ENCODE peak calls at places on chromosomes 2 and 18, in seven cellular contexts. R, A, Z, S, T, F and G are unnamed samples.

GRCh38 chr2:102139851-102140250 is 2.7 kb upstream of the IL1R1 start:
- DNase-seq in S (no peak), R (no peak), Z (no peak), F (no peak), T (no peak), A (no peak), G (no peak)

GRCh38 chr2:19189391-19189790 is 169.0 kb downstream of the OSR1 start:
- DNase-seq in S (no peak), A (no peak), F (no peak), R (no peak), T (no peak), Z (no peak), G (no peak)

GRCh38 chr2:57333221-57333620 is 713.4 kb upstream of the VRK2 start:
- DNase-seq in S (no peak), T (no peak), F (no peak), R (no peak), A (no peak), Z (no peak), G (no peak)

GRCh38 chr2:207230261-207231105 is 64.7 kb upstream of the KLF7 start:
- DNase-seq in F (peak; percentile 26), A (peak; percentile 16), Z (no peak), S (no peak), T (peak; percentile 38), R (no peak), G (no peak)

GRCh38 chr2:186693446-186693842 is 416 bp upstream of the FAM171B start:
- DNase-seq in F (no peak), Z (no peak), T (no peak), A (no peak), R (no peak), S (no peak), G (no peak)

GRCh38 chr2:15940661-15941482 is 522 bp downstream of the MYCN start:
- DNase-seq in Z (peak; percentile 25), A (peak; percentile 45), F (no peak), S (no peak), R (no peak), T (peak; percentile 11), G (no peak)

GRCh38 chr2:148560501-148560900 is 84.0 kb upstream of the EPC2 start:
- DNase-seq in R (no peak), S (no peak), T (no peak), Z (no peak), F (no peak), A (no peak), G (no peak)

GRCh38 chr2:104452558-104452957 is 401.4 kb upstream of the POU3F3 start:
- DNase-seq in F (no peak), A (no peak), S (no peak), R (no peak), T (no peak), Z (no peak), G (no peak)

GRCh38 chr2:201793631-201794030 is 12.7 kb upstream of the CDK15 start:
- DNase-seq in T (no peak), A (no peak), F (no peak), R (no peak), Z (no peak), S (no peak), G (no peak)

GRCh38 chr2:107064750-107065149 is 178.8 kb upstream of the ST6GAL2 start:
- DNase-seq in R (no peak), F (no peak), S (no peak), A (no peak), T (no peak), Z (no peak), G (no peak)

GRCh38 chr2:174442546-174443510 is 44.0 kb downstream of the GPR155 start:
- DNase-seq in F (peak; percentile 26), Z (no peak), T (no peak), S (no peak), A (no peak), R (no peak), G (no peak)

GRCh38 chr2:235793163-235793752 is 299.4 kb downstream of the AGAP1 start:
- DNase-seq in A (peak; percentile 86), S (no peak), F (no peak), T (peak; percentile 24), R (no peak), Z (no peak), G (no peak)

GRCh38 chr2:74008761-74009395 is 24.2 kb downstream of the TET3 start:
- DNase-seq in S (no peak), Z (no peak), A (no peak), R (no peak), F (no peak), T (no peak), G (no peak)

GRCh38 chr2:176139621-176140020 is 10.1 kb downstream of the HOXD8 start:
- DNase-seq in Z (no peak), T (no peak), R (peak; percentile 46), A (no peak), S (no peak), F (no peak), G (no peak)

GRCh38 chr2:190550137-190550536 is 15.6 kb upstream of the NEMP2 start:
- DNase-seq in Z (no peak), S (no peak), T (no peak), R (no peak), F (no peak), A (no peak), G (no peak)

GRCh38 chr2:46053502-46054094 is 243.6 kb upstream of the EPAS1 start:
- DNase-seq in F (no peak), A (no peak), S (no peak), T (no peak), R (no peak), Z (no peak), G (no peak)

GRCh38 chr2:46058140-46058539 is 239.1 kb upstream of the EPAS1 start:
- DNase-seq in R (no peak), Z (peak; percentile 25), F (no peak), T (peak; percentile 75), A (no peak), S (no peak), G (no peak)

GRCh38 chr2:46051103-46051502 is 246.1 kb upstream of the EPAS1 start:
- DNase-seq in A (no peak), T (no peak), F (no peak), R (no peak), S (no peak), Z (no peak), G (no peak)

GRCh38 chr2:46056541-46056940 is 240.7 kb upstream of the EPAS1 start:
- DNase-seq in A (no peak), S (no peak), T (no peak), Z (no peak), F (no peak), R (no peak), G (no peak)
- TF ChIP-seq CTCF in A (no peak), S (no peak), T (no peak), Z (no peak), F (no peak), R (no peak), G (no peak)

GRCh38 chr2:24512404-24512803 is 21.4 kb downstream of the NCOA1 start:
- DNase-seq in Z (no peak), S (no peak), R (no peak), T (no peak), F (no peak), A (no peak), G (no peak)

GRCh38 chr2:24513266-24513665 is 22.2 kb downstream of the NCOA1 start:
- DNase-seq in A (no peak), Z (no peak), F (no peak), T (no peak), R (no peak), S (no peak), G (no peak)

GRCh38 chr2:24514820-24515219 is 23.8 kb downstream of the NCOA1 start:
- DNase-seq in S (no peak), F (no peak), T (no peak), R (no peak), A (no peak), Z (no peak), G (no peak)

GRCh38 chr2:24512836-24513235 is 21.8 kb downstream of the NCOA1 start:
- DNase-seq in R (no peak), F (no peak), A (no peak), Z (no peak), T (no peak), S (no peak), G (no peak)

GRCh38 chr2:24513672-24514071 is 22.6 kb downstream of the NCOA1 start:
- DNase-seq in S (no peak), T (no peak), Z (no peak), F (no peak), A (no peak), R (no peak), G (no peak)
- H3K4me1 ChIP-seq in S (peaks cover 65% of the 10 kb centered on the region), T (no peaks in the 10 kb centered on the region), Z (peaks cover 3% of the 10 kb centered on the region), F (peaks cover 9% of the 10 kb centered on the region), A (peaks cover 13% of the 10 kb centered on the region), R (no peaks in the 10 kb centered on the region), G (peaks cover 27% of the 10 kb centered on the region)

GRCh38 chr2:38352336-38352735 is 24.7 kb downstream of the ATL2 start:
- DNase-seq in F (no peak), R (no peak), T (no peak), A (no peak), Z (no peak), S (no peak), G (no peak)
- H3K36me3 ChIP-seq in F (no peaks in the 10 kb centered on the region), R (peaks cover 12% of the 10 kb centered on the region), T (no peaks in the 10 kb centered on the region), A (no peaks in the 10 kb centered on the region), Z (no peaks in the 10 kb centered on the region), S (peaks cover 11% of the 10 kb centered on the region), G (peaks cover 7% of the 10 kb centered on the region)

DNA sequence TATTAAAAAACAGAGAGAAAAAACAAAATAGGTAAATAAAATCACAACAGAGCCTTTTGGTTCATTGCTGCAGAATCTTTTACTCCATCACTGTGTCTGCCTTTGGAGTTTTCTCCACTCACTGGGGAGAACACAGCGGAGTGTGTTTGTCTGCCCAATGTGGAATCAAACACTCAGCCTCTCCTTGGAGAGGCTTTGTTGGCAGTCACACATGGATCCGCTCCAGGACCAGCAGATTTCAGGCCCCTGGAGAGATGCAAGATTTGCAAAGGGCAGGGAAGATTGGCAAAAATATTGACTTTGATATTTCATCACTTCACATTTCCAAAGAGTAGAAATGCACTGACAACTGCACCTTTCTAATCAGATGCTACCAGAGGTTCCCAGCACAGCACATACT is 1898.9 kb upstream of the PIK3C3 start:
- DNase-seq in F (no peak), Z (no peak), A (no peak), T (no peak), S (no peak), R (no peak), G (no peak)
- TF ChIP-seq CTCF in F (no peak), Z (no peak), A (no peak), T (no peak), S (no peak), R (no peak), G (no peak)

DNA sequence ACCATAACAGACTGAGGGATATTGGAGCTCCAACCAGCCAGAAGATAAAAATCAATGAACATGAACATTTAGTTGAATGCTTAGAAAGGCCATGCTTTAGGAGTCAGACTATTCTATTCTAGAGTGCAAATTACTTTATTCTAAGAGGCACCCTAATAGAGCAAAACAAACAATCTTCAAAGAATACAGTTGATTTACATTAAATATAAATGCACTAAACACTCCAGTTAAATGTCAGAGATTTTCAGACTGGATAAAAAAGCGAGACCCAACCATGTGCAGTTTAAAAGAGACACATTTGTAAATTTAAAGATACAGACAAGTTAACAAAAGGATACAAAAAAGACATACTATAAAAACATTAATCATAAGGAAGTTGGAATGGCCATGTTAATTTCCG is 214.0 kb upstream of the SMAD7 start:
- DNase-seq in S (no peak), Z (no peak), A (no peak), R (no peak), F (no peak), T (no peak), G (no peak)
- H3K4me1 ChIP-seq in S (no peaks in the 10 kb centered on the region), Z (no peaks in the 10 kb centered on the region), A (peaks cover 23% of the 10 kb centered on the region), R (no peaks in the 10 kb centered on the region), F (peaks cover 5% of the 10 kb centered on the region), T (no peaks in the 10 kb centered on the region), G (peaks cover 16% of the 10 kb centered on the region)

GRCh38 chr2:42053791-42054656 is 6.2 kb downstream of the PKDCC start:
- DNase-seq in S (no peak), A (peak; percentile 79), F (no peak), Z (no peak), R (peak; percentile 85), T (no peak), G (no peak)
- H3K36me3 ChIP-seq in S (peaks cover 52% of the 10 kb centered on the region), A (peaks cover 39% of the 10 kb centered on the region), F (no peaks in the 10 kb centered on the region), Z (peaks cover 8% of the 10 kb centered on the region), R (peaks cover 34% of the 10 kb centered on the region), T (no peaks in the 10 kb centered on the region), G (peaks cover 56% of the 10 kb centered on the region)